ENCODE peak calls at places on chromosomes 4 and X, in four cellular contexts. One of them, this sample, is unnamed.

GRCh38 chrX:35166023-35166422 is 223.4 kb downstream of the FAM47B start:
- DNase-seq in activated CD8-positive, alpha-beta memory T cell treated with anti-CD3 and anti-CD28 coated beads for 48 hours: no peak
- DNase-seq in NT2/D1: no peak
- DNase-seq in AG20443: no peak
- DNase-seq in this sample: no peak

GRCh38 chr4:5574386-5574785 is 134.0 kb downstream of the EVC2 start:
- DNase-seq in AG20443: no peak
- DNase-seq in NT2/D1: no peak
- DNase-seq in activated CD8-positive, alpha-beta memory T cell treated with anti-CD3 and anti-CD28 coated beads for 48 hours: no peak
- DNase-seq in this sample: no peak

GRCh38 chr4:53537606-53538005 is 53.7 kb downstream of the LNX1 start:
- DNase-seq in AG20443: no peak
- DNase-seq in NT2/D1: no peak
- DNase-seq in activated CD8-positive, alpha-beta memory T cell treated with anti-CD3 and anti-CD28 coated beads for 48 hours: no peak
- DNase-seq in this sample: no peak

GRCh38 chrX:152614786-152615185 is 22.9 kb upstream of the GABRQ start:
- DNase-seq in AG20443: no peak
- DNase-seq in NT2/D1: no peak
- DNase-seq in activated CD8-positive, alpha-beta memory T cell treated with anti-CD3 and anti-CD28 coated beads for 48 hours: no peak
- DNase-seq in this sample: no peak

GRCh38 chr4:71453516-71453915 is 114.7 kb downstream of the SLC4A4 start:
- DNase-seq in NT2/D1: no peak
- DNase-seq in AG20443: no peak
- DNase-seq in activated CD8-positive, alpha-beta memory T cell treated with anti-CD3 and anti-CD28 coated beads for 48 hours: no peak
- DNase-seq in this sample: no peak

GRCh38 chrX:43805579-43805978 is 76.7 kb downstream of the MAOB start:
- DNase-seq in activated CD8-positive, alpha-beta memory T cell treated with anti-CD3 and anti-CD28 coated beads for 48 hours: no peak
- DNase-seq in AG20443: no peak
- DNase-seq in NT2/D1: no peak
- DNase-seq in this sample: no peak

GRCh38 chrX:24025741-24026402 is 1.1 kb downstream of the KLHL15 start:
- DNase-seq in activated CD8-positive, alpha-beta memory T cell treated with anti-CD3 and anti-CD28 coated beads for 48 hours: no peak
- DNase-seq in NT2/D1: no peak
- DNase-seq in AG20443: peak
- DNase-seq in this sample: no peak

GRCh38 chrX:103382893-103383292 is 6.6 kb downstream of the BEX3 start:
- DNase-seq in activated CD8-positive, alpha-beta memory T cell treated with anti-CD3 and anti-CD28 coated beads for 48 hours: no peak
- DNase-seq in AG20443: no peak
- DNase-seq in NT2/D1: no peak
- DNase-seq in this sample: no peak

GRCh38 chrX:136183917-136184316 is 36.6 kb downstream of the FHL1 start:
- DNase-seq in AG20443: no peak
- DNase-seq in activated CD8-positive, alpha-beta memory T cell treated with anti-CD3 and anti-CD28 coated beads for 48 hours: no peak
- DNase-seq in NT2/D1: no peak
- DNase-seq in this sample: no peak

GRCh38 chrX:118526149-118526548 is 30.5 kb downstream of the DOCK11 start:
- DNase-seq in activated CD8-positive, alpha-beta memory T cell treated with anti-CD3 and anti-CD28 coated beads for 48 hours: no peak
- DNase-seq in AG20443: no peak
- DNase-seq in NT2/D1: no peak
- DNase-seq in this sample: no peak

GRCh38 chr4:77636902-77637301 is 31.3 kb downstream of the CXCL13 start:
- DNase-seq in NT2/D1: no peak
- DNase-seq in AG20443: no peak
- DNase-seq in activated CD8-positive, alpha-beta memory T cell treated with anti-CD3 and anti-CD28 coated beads for 48 hours: no peak
- DNase-seq in this sample: no peak

GRCh38 chr4:13670456-13671150 is 43.1 kb upstream of the BOD1L1 start:
- DNase-seq in NT2/D1: no peak
- DNase-seq in activated CD8-positive, alpha-beta memory T cell treated with anti-CD3 and anti-CD28 coated beads for 48 hours: no peak
- DNase-seq in AG20443: no peak
- DNase-seq in this sample: no peak

GRCh38 chr4:175873707-175874106 is 61.6 kb upstream of the GPM6A start:
- DNase-seq in activated CD8-positive, alpha-beta memory T cell treated with anti-CD3 and anti-CD28 coated beads for 48 hours: no peak
- DNase-seq in AG20443: no peak
- DNase-seq in NT2/D1: no peak
- DNase-seq in this sample: no peak

GRCh38 chr4:38069271-38069760 is 109.1 kb downstream of the PTTG2 start:
- DNase-seq in activated CD8-positive, alpha-beta memory T cell treated with anti-CD3 and anti-CD28 coated beads for 48 hours: no peak
- DNase-seq in AG20443: peak
- DNase-seq in NT2/D1: no peak
- DNase-seq in this sample: peak

GRCh38 chr4:121088867-121089266 is 16.5 kb upstream of the NDNF start:
- DNase-seq in AG20443: no peak
- DNase-seq in activated CD8-positive, alpha-beta memory T cell treated with anti-CD3 and anti-CD28 coated beads for 48 hours: no peak
- DNase-seq in NT2/D1: no peak
- DNase-seq in this sample: no peak

GRCh38 chr4:55237839-55238238 is 108.2 kb upstream of the SRD5A3 start:
- DNase-seq in activated CD8-positive, alpha-beta memory T cell treated with anti-CD3 and anti-CD28 coated beads for 48 hours: no peak
- DNase-seq in NT2/D1: no peak
- DNase-seq in AG20443: no peak
- DNase-seq in this sample: no peak

GRCh38 chr4:140811429-140811828 is 55.2 kb upstream of the TBC1D9 start:
- DNase-seq in NT2/D1: no peak
- DNase-seq in activated CD8-positive, alpha-beta memory T cell treated with anti-CD3 and anti-CD28 coated beads for 48 hours: no peak
- DNase-seq in AG20443: no peak
- DNase-seq in this sample: no peak

GRCh38 chrX:67780694-67781109 is 236.9 kb downstream of the AR start:
- DNase-seq in activated CD8-positive, alpha-beta memory T cell treated with anti-CD3 and anti-CD28 coated beads for 48 hours: no peak
- DNase-seq in AG20443: peak
- DNase-seq in NT2/D1: no peak
- DNase-seq in this sample: no peak

GRCh38 chr4:13483142-13484044 is 747 bp downstream of the RAB28 start:
- DNase-seq in AG20443: peak
- DNase-seq in activated CD8-positive, alpha-beta memory T cell treated with anti-CD3 and anti-CD28 coated beads for 48 hours: peak
- DNase-seq in NT2/D1: peak
- DNase-seq in this sample: peak

This sample was measured in Karpas-422.